ENCODE peak calls at places on chromosomes 3 and 15, in nine cellular contexts. T is H1, X is tibial nerve, K is IMR-90, G is HCT116, L is NB4, Z is adrenal gland, W is breast epithelium, P is A549. J is an unnamed sample.

GRCh38 chr3:127026661-127027060 is 43.7 kb downstream of the PLXNA1 start:
- DNase-seq in W (no peak), T (no peak), Z (no peak), L (no peak), G (no peak), K (no peak), X (no peak), P (no peak), J (no peak)

GRCh38 chr3:4637265-4637664 is 144.1 kb downstream of the ITPR1 start:
- DNase-seq in Z (no peak), G (no peak), P (no peak), X (no peak), T (no peak), L (no peak), W (no peak), K (no peak), J (no peak)

GRCh38 chr15:34621675-34622074 is 38.2 kb upstream of the GOLGA8B start:
- DNase-seq in X (no peak), Z (no peak), G (peak), L (no peak), P (peak), K (peak), T (no peak), W (no peak), J (no peak)

GRCh38 chr15:60395276-60396011 is 2.3 kb downstream of the ANXA2 start:
- DNase-seq in K (no peak), P (no peak), W (no peak), T (no peak), X (no peak), Z (no peak), L (peak), G (no peak), J (no peak)

GRCh38 chr3:62875103-62876002 is at the start of gene CADPS:
- DNase-seq in X (no peak), P (no peak), W (no peak), K (no peak), G (no peak), T (no peak), L (no peak), Z (no peak), J (no peak)

GRCh38 chr3:150299221-150299620 is 108.9 kb upstream of the TSC22D2 start:
- DNase-seq in K (no peak), X (no peak), G (no peak), T (no peak), L (no peak), W (no peak), Z (no peak), P (no peak), J (no peak)

GRCh38 chr15:101359365-101359947 is 64.4 kb upstream of the SNRPA1 start:
- DNase-seq in X (no peak), P (peak), T (no peak), L (no peak), W (no peak), Z (no peak), G (no peak), K (peak), J (no peak)

GRCh38 chr3:179825527-179826246 is 172.8 kb downstream of the USP13 start:
- DNase-seq in T (no peak), L (no peak), X (no peak), Z (no peak), W (no peak), P (no peak), G (no peak), K (no peak), J (no peak)

GRCh38 chr3:99503350-99503749 is 135.0 kb upstream of the COL8A1 start:
- DNase-seq in G (no peak), K (peak), W (no peak), Z (no peak), T (no peak), L (no peak), X (no peak), P (no peak), J (no peak)

GRCh38 chr15:63046927-63047760 is 4.6 kb downstream of the TPM1 start:
- DNase-seq in L (no peak), T (no peak), P (no peak), K (no peak), Z (no peak), G (no peak), W (peak), X (no peak), J (no peak)

GRCh38 chr3:163924600-163924999 is 1153.7 kb downstream of the SI start:
- DNase-seq in X (no peak), Z (no peak), G (no peak), P (no peak), K (no peak), T (no peak), W (no peak), L (no peak), J (no peak)

GRCh38 chr3:130242850-130243569 is 102.5 kb upstream of the COL6A5 start:
- DNase-seq in P (no peak), K (peak), T (no peak), L (peak), Z (no peak), G (no peak), W (no peak), X (no peak), J (no peak)

GRCh38 chr15:92636401-92636949 is 19.1 kb downstream of the FAM174B start:
- DNase-seq in X (no peak), G (no peak), P (no peak), Z (no peak), L (no peak), W (no peak), K (no peak), T (no peak), J (no peak)

GRCh38 chr3:51934139-51934850 is 7.4 kb downstream of the RRP9 start:
- DNase-seq in Z (no peak), T (no peak), P (no peak), G (no peak), W (no peak), L (no peak), X (no peak), K (no peak), J (no peak)

GRCh38 chr3:45923755-45924154 is 19.5 kb upstream of the CXCR6 start:
- DNase-seq in W (no peak), X (no peak), L (no peak), Z (no peak), P (no peak), G (peak), T (no peak), K (peak), J (no peak)

GRCh38 chr3:185645596-185646381 is 59.7 kb downstream of the SENP2 start:
- DNase-seq in L (no peak), G (no peak), X (no peak), T (no peak), Z (no peak), K (no peak), W (no peak), P (no peak), J (no peak)

GRCh38 chr15:39242345-39242744 is 338.5 kb upstream of the THBS1 start:
- DNase-seq in X (no peak), K (peak), P (no peak), W (peak), G (no peak), L (no peak), Z (no peak), T (no peak), J (no peak)

GRCh38 chr3:44981751-44982150 is 5.7 kb downstream of the EXOSC7 start:
- DNase-seq in Z (peak), P (no peak), X (no peak), K (no peak), W (no peak), L (no peak), T (no peak), G (no peak), J (no peak)

GRCh38 chr3:135084404-135084803 is 289.3 kb downstream of the EPHB1 start:
- DNase-seq in P (no peak), W (no peak), T (no peak), Z (no peak), L (no peak), X (no peak), K (no peak), G (no peak), J (no peak)

GRCh38 chr3:99313481-99313880 is 324.9 kb upstream of the COL8A1 start:
- DNase-seq in L (no peak), T (no peak), Z (no peak), K (peak), G (no peak), P (no peak), W (no peak), X (no peak), J (no peak)

GRCh38 chr15:74856537-74856936 is 13.6 kb upstream of the ULK3 start:
- DNase-seq in P (no peak), X (no peak), W (no peak), T (no peak), L (no peak), Z (no peak), G (no peak), K (no peak), J (no peak)

GRCh38 chr15:74855857-74856256 is 12.9 kb upstream of the ULK3 start:
- DNase-seq in P (no peak), G (no peak), K (no peak), Z (no peak), L (no peak), T (no peak), X (no peak), W (no peak), J (no peak)

GRCh38 chr15:74857671-74858365 is 14.9 kb upstream of the ULK3 start:
- DNase-seq in P (no peak), X (no peak), Z (no peak), W (no peak), L (no peak), T (no peak), G (no peak), K (no peak), J (no peak)

GRCh38 chr15:74858366-74858735 is 14.8 kb downstream of the SCAMP2 start:
- DNase-seq in W (no peak), K (no peak), L (no peak), G (no peak), Z (no peak), P (no peak), X (no peak), T (no peak), J (no peak)

DNA sequence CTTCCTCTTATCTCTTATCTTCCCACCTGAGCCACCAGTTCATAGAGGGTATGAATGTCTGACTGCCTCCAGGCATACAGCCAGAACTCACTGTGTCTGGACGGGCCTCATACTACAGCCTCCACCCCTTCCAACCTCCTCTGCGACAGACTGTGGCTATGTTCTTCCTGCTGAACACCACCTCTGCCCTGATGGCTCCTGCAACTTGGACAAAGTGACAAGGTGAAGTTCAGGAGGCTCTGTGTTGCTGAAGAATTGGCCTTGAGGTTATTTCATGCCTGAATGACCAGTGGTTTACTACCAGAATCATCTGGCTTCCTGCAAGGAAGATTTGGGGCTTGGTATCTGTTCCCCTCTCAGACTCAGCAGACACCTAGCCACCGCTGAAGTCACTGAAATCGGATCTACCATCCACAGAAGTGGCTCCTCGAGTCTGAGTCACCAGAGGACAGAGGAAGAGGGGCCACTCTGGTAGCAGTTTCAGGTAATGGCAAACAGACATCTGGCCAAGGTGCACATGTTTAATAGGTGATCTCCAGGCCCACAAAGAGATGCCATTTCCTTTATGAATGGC is 14.2 kb upstream of the ULK3 start:
- DNase-seq in X (no peak), W (no peak), K (no peak), T (no peak), P (no peak), L (no peak), Z (peak), G (no peak), J (no peak)
- TF ChIP-seq POLR2A in X (no peak), W (no peak), K (no peak), T (no peak), P (no peak), L (no peak), Z (no peak), G (no peak), J (no peak)

DNA sequence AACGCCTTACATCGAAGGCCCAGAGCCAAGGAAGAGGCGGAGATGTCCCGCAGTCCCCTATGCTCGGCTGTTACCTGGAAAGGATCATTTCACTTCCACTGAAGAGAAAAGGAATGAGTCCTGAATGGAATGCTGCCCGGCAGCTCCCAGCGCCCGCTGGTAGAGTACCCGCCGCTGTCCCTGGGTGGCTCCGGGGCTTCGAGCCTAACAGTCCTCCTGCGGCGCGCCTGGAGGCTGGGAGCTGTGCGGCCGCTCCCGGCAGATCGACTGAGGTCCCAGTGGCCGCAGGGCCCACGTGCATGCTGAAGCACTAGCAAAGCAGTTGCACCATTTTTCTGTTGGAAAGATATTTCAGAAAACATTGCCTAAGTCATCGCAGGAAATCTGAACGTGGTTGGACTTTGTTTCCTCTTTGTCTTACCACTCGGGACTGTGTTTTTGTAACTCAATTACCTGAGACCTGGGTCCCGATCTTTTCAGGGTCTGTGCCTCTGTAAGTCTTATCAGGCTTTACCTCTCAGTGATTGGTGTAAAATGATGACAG is 984 bp downstream of the RNU6-1 start:
- DNase-seq in T (no peak), K (no peak), W (peak), L (peak), X (no peak), G (no peak), Z (peak), P (no peak), J (no peak)
- TF ChIP-seq POLR2A in T (no peak), K (no peak), W (no peak), L (no peak), X (no peak), G (no peak), Z (no peak), P (no peak), J (no peak)

GRCh38 chr3:13009946-13010315 is 63.3 kb downstream of the IQSEC1 start:
- DNase-seq in X (no peak), G (no peak), K (no peak), T (no peak), P (no peak), W (no peak), L (no peak), Z (no peak), J (no peak)

GRCh38 chr3:13012228-13012691 is 61.0 kb downstream of the IQSEC1 start:
- DNase-seq in Z (peak), L (peak), G (no peak), T (no peak), P (no peak), W (peak), X (peak), K (peak), J (no peak)

GRCh38 chr3:13010770-13011169 is 62.5 kb downstream of the IQSEC1 start:
- DNase-seq in K (no peak), T (no peak), X (no peak), W (no peak), L (no peak), Z (no peak), P (no peak), G (no peak), J (no peak)

GRCh38 chr3:13013151-13013561 is 60.1 kb downstream of the IQSEC1 start:
- DNase-seq in T (no peak), P (no peak), L (no peak), G (no peak), K (no peak), Z (no peak), W (no peak), X (no peak), J (no peak)

GRCh38 chr3:13011369-13012227 is 61.6 kb downstream of the IQSEC1 start:
- DNase-seq in X (no peak), K (no peak), P (no peak), G (no peak), W (no peak), L (peak), T (no peak), Z (peak), J (no peak)
- TF ChIP-seq POLR2A in X (no peak), K (no peak), P (no peak), G (no peak), W (no peak), L (peak), T (no peak), Z (no peak), J (no peak)

DNA sequence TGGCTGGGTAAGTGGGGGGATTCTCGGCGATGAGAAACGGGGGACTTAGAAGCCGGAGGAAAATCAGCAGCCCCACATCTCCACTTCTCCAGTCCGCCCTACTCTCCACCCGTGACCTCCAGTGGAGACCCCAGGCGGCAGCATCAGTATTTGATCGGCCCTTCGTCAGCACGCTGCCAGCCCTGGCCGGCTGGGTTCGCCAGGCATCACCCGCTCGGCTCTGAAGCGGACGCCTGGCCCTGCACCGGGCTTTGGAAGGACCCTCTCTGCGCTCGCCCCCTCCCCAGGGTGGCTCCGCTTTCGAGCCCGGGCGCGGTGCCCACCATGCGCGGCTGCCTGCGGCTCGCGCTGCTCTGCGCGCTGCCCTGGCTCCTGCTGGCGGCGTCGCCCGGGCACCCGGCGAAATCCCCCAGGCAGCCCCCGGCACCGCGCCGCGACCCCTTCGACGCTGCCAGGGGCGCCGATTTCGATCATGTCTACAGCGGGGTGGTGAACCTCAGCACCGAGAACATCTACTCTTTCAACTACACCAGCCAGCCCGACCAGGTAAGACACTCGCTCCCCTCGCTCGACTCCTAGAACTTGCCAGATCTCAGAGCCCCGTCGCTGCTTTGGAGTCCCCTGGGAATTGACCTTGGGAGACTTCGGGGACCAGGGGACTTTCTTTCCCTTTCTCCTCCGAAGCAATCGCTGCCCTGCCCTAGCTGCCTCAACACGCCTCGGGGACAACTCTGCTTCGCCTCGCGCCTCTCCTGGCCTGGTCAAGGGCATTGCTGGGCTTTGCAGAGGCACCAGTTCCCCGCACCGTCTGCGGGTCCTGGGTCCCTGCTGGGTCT is 561 bp downstream of the SIDT1 start:
- DNase-seq in K (no peak), X (no peak), G (no peak), T (no peak), Z (peak), W (no peak), P (peak), L (peak), J (no peak)
- TF ChIP-seq POLR2A in K (no peak), X (no peak), G (no peak), T (no peak), Z (no peak), W (no peak), P (no peak), L (no peak), J (no peak)

GRCh38 chr3:133956333-133956732 is 60.7 kb upstream of the RAB6B start:
- DNase-seq in K (no peak), T (no peak), W (no peak), L (no peak), P (no peak), X (no peak), Z (peak), G (no peak), J (no peak)

GRCh38 chr3:133954961-133955360 is 59.3 kb upstream of the RAB6B start:
- DNase-seq in K (no peak), G (no peak), P (no peak), W (no peak), X (no peak), T (no peak), L (no peak), Z (no peak), J (no peak)

GRCh38 chr3:133958071-133958806 is 62.6 kb upstream of the RAB6B start:
- DNase-seq in P (no peak), K (no peak), T (no peak), X (no peak), Z (no peak), W (no peak), L (no peak), G (no peak), J (no peak)

GRCh38 chr3:133956982-133957381 is 61.3 kb upstream of the RAB6B start:
- DNase-seq in W (no peak), P (no peak), Z (no peak), X (no peak), T (no peak), K (no peak), L (no peak), G (no peak), J (no peak)

DNA sequence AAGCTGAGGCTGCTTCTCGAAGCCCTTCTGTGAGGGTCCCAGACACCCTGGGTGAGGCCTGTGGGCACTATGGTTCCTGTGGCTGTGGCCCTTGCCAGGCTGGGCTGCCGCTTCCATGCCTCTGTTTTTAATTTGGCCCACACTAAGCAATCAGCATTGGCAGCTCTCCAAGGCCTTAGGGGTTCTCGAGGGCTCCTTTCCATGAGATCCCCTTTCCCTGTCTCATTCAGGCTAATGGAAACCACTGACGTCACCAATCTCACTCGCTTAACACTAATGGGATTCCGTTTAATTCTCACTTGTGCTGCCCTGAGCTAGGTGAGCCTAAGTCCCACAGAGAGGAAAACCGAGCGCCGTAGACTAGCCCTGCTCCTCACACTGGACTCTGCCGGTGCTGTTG is 60.2 kb upstream of the RAB6B start:
- DNase-seq in T (no peak), K (no peak), X (no peak), Z (no peak), P (no peak), W (no peak), G (no peak), L (no peak), J (no peak)
- TF ChIP-seq POLR2A in T (no peak), K (no peak), X (no peak), Z (no peak), P (no peak), W (no peak), G (no peak), L (no peak), J (no peak)

J was measured in uterus.